ENCODE peak calls at places on chromosomes 12 and 14, in five cellular contexts. P is lower lobe of right lung, J is NCI-H187, R is GM10248, C is HFFc6. U is an unnamed sample.

GRCh38 chr12:132524405-132524804 is 34.5 kb downstream of the FBRSL1 start:
- DNase-seq in C (no peak), J (no peak), P (no peak), R (no peak), U (no peak)

GRCh38 chr12:114311966-114312365 is 94.0 kb downstream of the TBX5 start:
- DNase-seq in R (no peak), P (no peak), J (no peak), C (peak; percentile 54), U (no peak)

GRCh38 chr14:94540031-94540794 is 21.0 kb upstream of the SERPINA4 start:
- DNase-seq in R (no peak), C (no peak), P (no peak), J (no peak), U (no peak)

GRCh38 chr12:179131-179884 is 34.6 kb downstream of the SLC6A12 start:
- DNase-seq in J (peak; percentile 16), P (no peak), C (no peak), R (no peak), U (no peak)

GRCh38 chr12:93245543-93245942 is 132.2 kb upstream of the NUDT4 start:
- DNase-seq in C (no peak), J (no peak), P (no peak), R (peak; percentile 62), U (no peak)

GRCh38 chr12:46963977-46964376 is 115.4 kb upstream of the PCED1B start:
- DNase-seq in C (no peak), P (no peak), J (no peak), R (no peak), U (no peak)

GRCh38 chr14:23154876-23155587 is 28.4 kb downstream of the SLC7A8 start:
- DNase-seq in C (peak; percentile 86), J (no peak), P (peak; percentile 75), R (no peak), U (no peak)

GRCh38 chr14:63908667-63909264 is 56.0 kb downstream of the SYNE2 start:
- DNase-seq in C (no peak), P (no peak), R (no peak), J (no peak), U (no peak)

GRCh38 chr14:105914738-105915385 is 388.5 kb downstream of the TMEM121 start:
- DNase-seq in R (no peak), P (peak; percentile 16), J (no peak), C (no peak), U (no peak)

GRCh38 chr12:119486599-119487154 is 106.9 kb upstream of the TMEM233 start:
- DNase-seq in J (peak; percentile 25), P (no peak), C (no peak), R (no peak), U (no peak)

GRCh38 chr12:38919191-38919590 is 13.8 kb upstream of the CPNE8 start:
- DNase-seq in C (no peak), J (no peak), R (no peak), P (no peak), U (no peak)

GRCh38 chr12:3101309-3102022 is 24.3 kb downstream of the TSPAN9 start:
- DNase-seq in R (no peak), J (no peak), C (peak; percentile 66), P (no peak), U (no peak)

GRCh38 chr12:120684523-120684932 is 2.4 kb upstream of the MLEC start:
- DNase-seq in R (no peak), J (no peak), P (no peak), C (peak; percentile 52), U (peak; percentile 41)

GRCh38 chr12:111035578-111036301 is 115.4 kb upstream of the MYL2 start:
- DNase-seq in R (no peak), P (no peak), C (no peak), J (no peak), U (no peak)

GRCh38 chr12:131137836-131138637 is 184.3 kb downstream of the ADGRD1 start:
- DNase-seq in R (no peak), P (no peak), C (no peak), J (no peak), U (no peak)

GRCh38 chr12:21731144-21731543 is 43.4 kb downstream of the KCNJ8 start:
- DNase-seq in P (no peak), R (no peak), J (no peak), C (no peak), U (no peak)

GRCh38 chr12:59182191-59182590 is 261.9 kb upstream of the LRIG3 start:
- DNase-seq in C (no peak), P (no peak), J (no peak), R (peak; percentile 16), U (no peak)

GRCh38 chr14:21049263-21049662 is 7.1 kb downstream of the RNASE7 start:
- DNase-seq in C (peak; percentile 51), J (no peak), P (no peak), R (no peak), U (no peak)

GRCh38 chr14:104149617-104150141 is 11.3 kb downstream of the KIF26A start:
- DNase-seq in C (no peak), J (no peak), P (no peak), R (no peak), U (no peak)

GRCh38 chr12:101830391-101831325 is at the start of gene GNPTAB:
- DNase-seq in R (peak; percentile 96), J (peak; percentile 82), C (peak; percentile 88), P (peak; percentile 96), U (peak; percentile 95)

GRCh38 chr14:32559595-32559994 is 230.5 kb downstream of the AKAP6 start:
- DNase-seq in P (no peak), R (no peak), C (no peak), J (no peak), U (no peak)

GRCh38 chr14:95485222-95485819 is 31.1 kb downstream of the SYNE3 start:
- DNase-seq in C (peak; percentile 15), P (no peak), R (no peak), J (no peak), U (no peak)

GRCh38 chr14:69005432-69006148 is 26.5 kb upstream of the ACTN1 start:
- DNase-seq in P (no peak), J (no peak), C (peak; percentile 81), R (no peak), U (no peak)

U was measured in NAMALWA.